ENCODE peak calls at places on chromosome 11, in six cellular contexts. K, J, C, B, T and P are unnamed samples.

GRCh38 chr11:117457031-117457785 is 129.6 kb downstream of the CEP164 start:
- DNase-seq in K (no peak), J (no peak), C (no peak), B (no peak), T (no peak), P (no peak)

GRCh38 chr11:31882951-31883392 is 71.8 kb upstream of the PAX6 start:
- DNase-seq in K (no peak), J (peak), C (no peak), B (peak), T (no peak), P (peak)

GRCh38 chr11:26753738-26754504 is 32.1 kb upstream of the SLC5A12 start:
- DNase-seq in K (peak), J (peak), C (peak), B (peak), T (peak), P (peak)

GRCh38 chr11:132445966-132446365 is 1075.6 kb downstream of the NTM start:
- DNase-seq in K (no peak), J (no peak), C (no peak), B (no peak), T (no peak), P (no peak)

GRCh38 chr11:106974831-106975230 is 43.4 kb downstream of the GUCY1A2 start:
- DNase-seq in K (no peak), J (no peak), C (no peak), B (no peak), T (no peak), P (no peak)

GRCh38 chr11:76077575-76078150 is 128.6 kb downstream of the WNT11 start:
- DNase-seq in K (no peak), J (no peak), C (no peak), B (peak), T (peak), P (no peak)

GRCh38 chr11:1076061-1076665 is 1.5 kb downstream of the MUC2 start:
- DNase-seq in K (no peak), J (no peak), C (no peak), B (no peak), T (no peak), P (no peak)

GRCh38 chr11:11351042-11351586 is 1.9 kb downstream of the CSNK2A3 start:
- DNase-seq in K (no peak), J (no peak), C (no peak), B (no peak), T (no peak), P (no peak)

GRCh38 chr11:35145249-35145648 is 6.3 kb downstream of the CD44 start:
- DNase-seq in K (no peak), J (no peak), C (no peak), B (no peak), T (no peak), P (no peak)

GRCh38 chr11:80155412-80156017 is 714.7 kb upstream of the TENM4 start:
- DNase-seq in K (no peak), J (peak), C (no peak), B (no peak), T (peak), P (peak)

GRCh38 chr11:101346591-101346990 is 217.0 kb upstream of the PGR start:
- DNase-seq in K (no peak), J (no peak), C (no peak), B (peak), T (no peak), P (no peak)

GRCh38 chr11:110777765-110778164 is 65.5 kb upstream of the ARHGAP20 start:
- DNase-seq in K (no peak), J (no peak), C (no peak), B (no peak), T (peak), P (no peak)

GRCh38 chr11:91248199-91248807 is 976.3 kb upstream of the FAT3 start:
- DNase-seq in K (no peak), J (peak), C (no peak), B (no peak), T (peak), P (no peak)

GRCh38 chr11:70519117-70519516 is 120.8 kb downstream of the CTTN start:
- DNase-seq in K (no peak), J (no peak), C (no peak), B (no peak), T (no peak), P (no peak)

GRCh38 chr11:109237636-109238035 is 184.4 kb upstream of the C11orf87 start:
- DNase-seq in K (no peak), J (no peak), C (no peak), B (no peak), T (no peak), P (no peak)